ENCODE peak calls at places on chromosome 18, in five cellular contexts. U is stomach, Z is WERI-Rb-1, D is endothelial cell of umbilical vein, X is adrenal gland. G is an unnamed sample.

GRCh38 chr18:60506682-60507081 is 134.1 kb upstream of the MC4R start:
- DNase-seq in Z (no peak), X (no peak), D (no peak), U (no peak), G (peak)

GRCh38 chr18:45059695-45060094 is 379.0 kb downstream of the SETBP1 start:
- DNase-seq in U (no peak), X (no peak), Z (no peak), D (peak), G (peak)

GRCh38 chr18:45734944-45735343 is 11.0 kb downstream of the SLC14A1 start:
- DNase-seq in X (no peak), Z (no peak), D (no peak), U (no peak), G (no peak)

GRCh38 chr18:64929026-64929425 is 780.1 kb upstream of the LINC00305 start:
- DNase-seq in U (no peak), Z (no peak), X (no peak), D (no peak), G (peak)

GRCh38 chr18:21303913-21304312 is 61.9 kb downstream of the GREB1L start:
- DNase-seq in Z (no peak), U (no peak), D (no peak), X (no peak), G (no peak)

GRCh38 chr18:25351280-25351772 is 640 bp downstream of the ZNF521 start:
- DNase-seq in U (no peak), D (no peak), Z (no peak), X (no peak), G (no peak)

GRCh38 chr18:41624461-41624860 is 330.6 kb upstream of the PIK3C3 start:
- DNase-seq in U (no peak), Z (no peak), X (no peak), D (no peak), G (no peak)

GRCh38 chr18:8212893-8213805 is 396.1 kb upstream of the RAB12 start:
- DNase-seq in X (no peak), D (no peak), Z (no peak), U (no peak), G (peak)

GRCh38 chr18:39260565-39260964 is 1695.0 kb upstream of the CELF4 start:
- DNase-seq in X (no peak), Z (no peak), U (no peak), D (no peak), G (no peak)

GRCh38 chr18:78576967-78577366 is 402.7 kb upstream of the SALL3 start:
- DNase-seq in U (no peak), Z (no peak), D (no peak), X (no peak), G (no peak)

GRCh38 chr18:36889742-36890141 is 60.8 kb downstream of the KIAA1328 start:
- DNase-seq in D (no peak), X (no peak), U (no peak), Z (no peak), G (no peak)

GRCh38 chr18:11947214-11948119 is 33.8 kb upstream of the IMPA2 start:
- DNase-seq in D (peak), Z (no peak), U (peak), X (peak), G (peak)

GRCh38 chr18:23131693-23132319 is 3.5 kb upstream of the CABLES1 start:
- DNase-seq in U (peak), Z (peak), D (peak), X (peak), G (peak)

GRCh38 chr18:50947899-50948298 is 19.9 kb upstream of the ELAC1 start:
- DNase-seq in D (no peak), U (no peak), Z (no peak), X (no peak), G (peak)

GRCh38 chr18:78561757-78562445 is 417.7 kb upstream of the SALL3 start:
- DNase-seq in D (no peak), X (no peak), Z (no peak), U (no peak), G (no peak)

GRCh38 chr18:37564796-37565137 is 831 bp downstream of the CELF4 start:
- DNase-seq in D (peak), U (peak), X (peak), Z (no peak), G (peak)

GRCh38 chr18:22355598-22355997 is 62.1 kb downstream of the CTAGE1 start:
- DNase-seq in Z (no peak), D (no peak), X (no peak), U (no peak), G (no peak)

GRCh38 chr18:6370410-6370809 is 44.3 kb downstream of the L3MBTL4 start:
- DNase-seq in Z (no peak), D (no peak), X (no peak), U (no peak), G (no peak)

GRCh38 chr18:27136208-27136535 is 48.9 kb downstream of the CHST9 start:
- DNase-seq in Z (no peak), X (no peak), D (no peak), U (no peak), G (no peak)

GRCh38 chr18:34033968-34034367 is 190.7 kb downstream of the NOL4 start:
- DNase-seq in X (no peak), Z (no peak), U (no peak), D (no peak), G (no peak)

GRCh38 chr18:34042423-34043146 is 182.1 kb downstream of the NOL4 start:
- DNase-seq in U (no peak), Z (no peak), D (no peak), X (no peak), G (no peak)

GRCh38 chr18:34039194-34039593 is 185.5 kb downstream of the NOL4 start:
- DNase-seq in U (no peak), X (no peak), Z (no peak), D (peak), G (no peak)
- H3K4me3 ChIP-seq in U (no peak), X (no peak), Z (no peak), D (no peak), G (no peak)

DNA sequence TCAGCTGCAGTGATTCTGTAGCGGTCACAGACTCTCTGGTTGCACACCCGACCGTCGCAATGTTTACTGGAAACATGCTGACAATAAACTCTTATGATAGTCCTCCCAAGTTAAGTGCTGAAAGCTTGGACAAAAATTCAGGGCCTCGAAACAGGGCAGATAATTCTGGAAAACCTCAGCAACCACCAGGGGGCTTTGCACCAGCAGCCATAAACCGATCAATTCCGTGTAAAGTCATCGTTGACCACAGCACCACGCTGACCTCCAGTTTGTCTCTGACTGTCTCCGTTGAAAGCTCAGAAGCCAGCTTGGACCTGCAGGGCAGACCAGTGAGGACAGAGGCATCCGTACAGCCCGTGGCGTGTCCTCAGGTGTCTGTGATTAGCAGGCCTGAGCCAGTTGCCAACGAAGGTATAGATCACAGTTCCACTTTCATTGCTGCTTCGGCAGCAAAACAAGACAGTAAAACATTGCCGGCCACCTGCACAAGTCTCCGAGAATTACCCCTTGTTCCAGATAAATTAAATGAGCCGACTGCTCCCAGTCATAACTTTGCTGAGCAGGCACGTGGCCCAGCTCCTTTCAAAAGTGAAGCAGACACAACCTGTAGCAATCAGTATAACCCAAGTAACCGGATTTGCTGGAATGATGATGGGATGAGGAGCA is 166.1 kb downstream of the ASXL3 start:
- DNase-seq in X (no peak), U (no peak), D (no peak), Z (no peak), G (no peak)
- TF ChIP-seq CTCF in X (no peak), U (no peak), D (no peak), Z (peak), G (peak)

DNA sequence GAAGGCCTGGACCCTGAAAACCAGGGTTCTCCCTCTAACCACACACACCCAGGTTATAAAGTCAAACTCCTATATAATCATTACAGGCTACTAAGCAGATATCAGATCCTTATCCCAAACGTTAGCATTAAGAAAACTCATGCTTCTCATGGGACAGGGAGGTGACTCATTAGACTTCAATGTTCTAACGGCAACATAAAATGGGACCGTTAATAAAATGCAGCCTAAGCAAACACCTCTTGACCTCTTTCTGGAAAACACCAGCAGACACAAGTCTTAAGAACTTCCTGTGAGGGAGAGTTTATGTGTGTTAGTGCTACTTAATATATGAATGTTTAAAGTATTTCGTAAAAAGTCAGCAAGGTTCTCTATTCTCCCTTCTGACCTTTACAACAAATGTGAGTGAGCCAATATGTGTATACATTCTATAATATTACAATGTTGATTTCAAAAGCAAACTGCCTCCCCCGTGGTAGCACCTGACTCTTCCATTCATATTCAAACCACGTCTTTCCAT is 31.7 kb downstream of the LPIN2 start:
- DNase-seq in Z (no peak), X (no peak), U (no peak), D (peak), G (peak)
- H3K4me3 ChIP-seq in Z (no peak), X (no peak), U (no peak), D (no peak), G (no peak)

GRCh38 chr18:66752733-66753132 is 148.8 kb upstream of the CDH19 start:
- DNase-seq in D (no peak), Z (no peak), X (no peak), U (no peak), G (no peak)

GRCh38 chr18:66749475-66750035 is 145.7 kb upstream of the CDH19 start:
- DNase-seq in Z (no peak), D (peak), U (no peak), X (no peak), G (no peak)

GRCh38 chr18:66754335-66754734 is 150.4 kb upstream of the CDH19 start:
- DNase-seq in X (no peak), D (no peak), Z (no peak), U (no peak), G (no peak)

GRCh38 chr18:66749030-66749429 is 145.1 kb upstream of the CDH19 start:
- DNase-seq in X (no peak), Z (no peak), U (no peak), D (peak), G (no peak)
- TF ChIP-seq CTCF in X (peak), Z (no peak), U (peak), D (peak), G (no peak)

DNA sequence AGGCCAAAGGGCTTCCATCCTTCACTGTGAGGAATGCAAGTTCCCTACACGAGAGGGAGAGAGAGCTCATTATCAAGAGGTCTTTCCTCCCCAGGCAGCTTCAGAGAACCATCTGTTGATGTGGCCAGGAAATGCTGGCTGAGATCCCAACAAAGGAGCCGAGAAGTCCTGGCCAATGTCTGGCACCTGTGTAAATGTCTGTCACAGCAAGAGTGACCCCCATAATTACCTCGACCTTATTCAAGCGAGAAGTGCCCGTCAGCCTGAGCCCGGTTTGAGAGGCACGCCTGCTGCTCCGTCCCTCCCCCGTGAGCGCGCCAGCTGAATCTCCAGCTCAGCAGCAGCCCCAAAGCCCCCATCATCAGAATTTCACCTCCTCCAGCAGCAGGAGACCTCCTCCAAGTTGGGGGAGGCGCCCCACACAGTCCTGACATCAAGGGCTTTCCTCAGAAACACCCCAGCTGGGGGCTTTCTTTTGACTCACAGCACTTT is 48.2 kb upstream of the APCDD1 start:
- DNase-seq in U (peak), X (no peak), Z (no peak), D (peak), G (no peak)
- H3K4me3 ChIP-seq in U (no peak), X (no peak), Z (no peak), D (no peak), G (no peak)

GRCh38 chr18:33195795-33196194 is 244.7 kb downstream of the CCDC178 start:
- DNase-seq in D (no peak), X (no peak), Z (no peak), U (no peak), G (no peak)

GRCh38 chr18:33205777-33206176 is 234.7 kb downstream of the CCDC178 start:
- DNase-seq in Z (no peak), D (no peak), X (no peak), U (no peak), G (no peak)

DNA sequence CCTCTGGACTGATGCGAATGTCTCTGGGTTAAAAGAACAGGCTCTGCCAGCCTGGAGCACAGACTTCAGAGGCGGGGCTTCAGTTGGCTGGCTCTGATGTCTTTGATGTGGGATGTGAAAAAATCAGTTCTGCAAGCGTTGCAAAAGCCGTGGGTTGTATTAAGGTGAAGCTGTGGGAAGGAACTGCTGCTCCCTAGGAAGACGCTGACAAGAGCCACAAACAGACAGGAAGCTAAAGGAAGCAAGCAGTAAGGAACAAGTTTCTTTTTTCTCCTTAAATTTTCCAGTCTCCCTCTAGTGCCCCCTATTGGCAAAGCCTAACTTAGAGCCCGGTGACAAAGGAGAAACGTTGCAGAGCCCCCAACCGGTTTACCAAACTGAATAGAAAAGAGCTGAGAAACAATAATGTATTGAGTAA is 239.0 kb downstream of the CCDC178 start:
- DNase-seq in D (peak), Z (peak), X (no peak), U (no peak), G (peak)
- TF ChIP-seq CTCF in D (peak), Z (peak), X (peak), U (peak), G (peak)

GRCh38 chr18:48761582-48761981 is 189.2 kb downstream of the SMAD7 start:
- DNase-seq in X (no peak), Z (no peak), U (no peak), D (no peak), G (no peak)

GRCh38 chr18:48754559-48754958 is 196.2 kb downstream of the SMAD7 start:
- DNase-seq in X (no peak), U (no peak), D (no peak), Z (no peak), G (no peak)

GRCh38 chr18:48754993-48755473 is 195.7 kb downstream of the SMAD7 start:
- DNase-seq in Z (no peak), X (no peak), U (no peak), D (no peak), G (no peak)

GRCh38 chr18:48756511-48757226 is 194.1 kb downstream of the SMAD7 start:
- DNase-seq in X (no peak), Z (no peak), U (no peak), D (no peak), G (no peak)

DNA sequence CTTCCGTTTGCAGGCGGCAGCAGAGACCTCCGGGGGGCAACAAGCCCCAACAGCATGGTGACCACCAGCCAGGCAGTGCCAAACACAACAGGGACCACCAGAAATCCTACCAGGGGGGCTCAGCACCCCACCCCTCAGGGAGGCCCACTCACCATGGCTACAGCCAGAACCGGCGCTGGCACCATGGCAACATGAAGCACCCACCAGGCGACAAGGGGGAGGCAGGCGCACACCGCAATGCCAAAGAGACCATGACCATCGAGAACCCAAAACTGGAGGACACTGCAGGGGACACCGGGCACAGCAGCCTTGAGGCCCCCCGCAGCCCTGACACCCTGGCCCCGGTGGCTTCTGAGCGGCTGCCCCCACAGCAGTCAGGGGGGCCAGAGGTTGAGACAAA is 192.9 kb downstream of the SMAD7 start:
- DNase-seq in U (no peak), Z (no peak), D (no peak), X (no peak), G (no peak)
- H3K4me3 ChIP-seq in U (no peak), Z (no peak), D (no peak), X (no peak), G (no peak)

DNA sequence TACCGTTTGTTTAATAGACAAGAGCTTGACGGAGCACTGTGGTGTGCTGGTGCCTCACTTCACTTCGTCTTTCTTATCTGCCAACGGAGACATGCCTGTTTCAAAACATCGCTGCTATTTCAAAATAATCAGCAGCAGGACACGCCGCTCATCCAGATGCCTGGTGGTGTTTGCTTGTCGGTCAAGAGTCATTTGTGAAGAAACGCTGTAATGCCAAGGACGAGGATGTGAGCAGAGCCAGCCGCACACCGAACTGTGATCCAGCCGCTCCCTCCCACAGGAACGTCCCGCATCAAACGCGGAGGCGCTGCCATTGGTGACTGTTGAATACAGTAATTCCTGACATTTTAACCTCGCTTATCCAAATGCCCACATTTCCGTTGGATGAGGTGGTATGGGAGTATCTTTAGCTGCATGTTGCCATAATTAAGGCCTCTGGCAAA is 432.4 kb downstream of the FBXO15 start:
- DNase-seq in X (no peak), U (no peak), D (no peak), Z (no peak), G (no peak)
- TF ChIP-seq CTCF in X (no peak), U (no peak), D (no peak), Z (no peak), G (no peak)

G was measured in fibroblast of mammary gland.